ENCODE peak calls at places on chromosomes 4 and X, in four cellular contexts. One of them, this sample, is unnamed.
A peak's percentile ranks its signal among the peaks of the same experiment; 100 is the strongest.

GRCh38 chr4:578451-579443 is 2.7 kb upstream of the TMEM271 start:
- DNase-seq in ACHN: no peak
- DNase-seq in coronary artery: no peak
- DNase-seq in NCI-H1092: no peak
- DNase-seq in this sample: no peak

GRCh38 chr4:113445286-113445685 is 316.3 kb downstream of the CAMK2D start:
- DNase-seq in ACHN: no peak
- DNase-seq in coronary artery: peak; percentile 83
- DNase-seq in NCI-H1092: no peak
- DNase-seq in this sample: peak; percentile 90

GRCh38 chr4:44738615-44739014 is 12.3 kb upstream of the GNPDA2 start:
- DNase-seq in ACHN: no peak
- DNase-seq in coronary artery: no peak
- DNase-seq in NCI-H1092: no peak
- DNase-seq in this sample: peak; percentile 15

GRCh38 chrX:20521245-20521644 is 254.5 kb upstream of the RPS6KA3 start:
- DNase-seq in ACHN: peak; percentile 3
- DNase-seq in coronary artery: no peak
- DNase-seq in NCI-H1092: no peak
- DNase-seq in this sample: peak; percentile 44

GRCh38 chrX:82070948-82071347 is 869.0 kb downstream of the SH3BGRL start:
- DNase-seq in ACHN: no peak
- DNase-seq in coronary artery: no peak
- DNase-seq in NCI-H1092: no peak
- DNase-seq in this sample: no peak

GRCh38 chr4:109302366-109303140 is at the start of gene COL25A1:
- DNase-seq in ACHN: peak; percentile 25
- DNase-seq in coronary artery: no peak
- DNase-seq in NCI-H1092: no peak
- DNase-seq in this sample: no peak

GRCh38 chrX:96700625-96701024 is 16.0 kb downstream of the DIAPH2 start:
- DNase-seq in ACHN: no peak
- DNase-seq in coronary artery: no peak
- DNase-seq in NCI-H1092: no peak
- DNase-seq in this sample: no peak

GRCh38 chr4:6005175-6005574 is 13.1 kb downstream of the C4orf50 start:
- DNase-seq in ACHN: no peak
- DNase-seq in coronary artery: no peak
- DNase-seq in NCI-H1092: no peak
- DNase-seq in this sample: no peak

GRCh38 chrX:40809210-40809609 is 73.9 kb upstream of the MED14 start:
- DNase-seq in ACHN: peak; percentile 2
- DNase-seq in coronary artery: no peak
- DNase-seq in NCI-H1092: no peak
- DNase-seq in this sample: peak; percentile 2

GRCh38 chr4:153142700-153143438 is 61.4 kb upstream of the TRIM2 start:
- DNase-seq in ACHN: peak; percentile 71
- DNase-seq in coronary artery: peak; percentile 75
- DNase-seq in NCI-H1092: peak; percentile 90
- DNase-seq in this sample: peak; percentile 75

GRCh38 chr4:86847576-86847975 is 1.6 kb downstream of the SLC10A6 start:
- DNase-seq in ACHN: no peak
- DNase-seq in coronary artery: no peak
- DNase-seq in NCI-H1092: no peak
- DNase-seq in this sample: no peak

GRCh38 chr4:115325836-115326235 is 212.4 kb upstream of the NDST4 start:
- DNase-seq in ACHN: peak; percentile 47
- DNase-seq in coronary artery: no peak
- DNase-seq in NCI-H1092: no peak
- DNase-seq in this sample: no peak

GRCh38 chr4:105588252-105588651 is 35.8 kb downstream of the ARHGEF38 start:
- DNase-seq in ACHN: no peak
- DNase-seq in coronary artery: no peak
- DNase-seq in NCI-H1092: no peak
- DNase-seq in this sample: no peak

GRCh38 chr4:7658297-7659204 is 223.8 kb upstream of the PSAPL1 start:
- DNase-seq in ACHN: no peak
- DNase-seq in coronary artery: no peak
- DNase-seq in NCI-H1092: peak; percentile 26
- DNase-seq in this sample: peak; percentile 55

GRCh38 chrX:110180176-110180927 is 137.5 kb downstream of the AMMECR1 start:
- DNase-seq in ACHN: peak; percentile 40
- DNase-seq in coronary artery: no peak
- DNase-seq in NCI-H1092: no peak
- DNase-seq in this sample: peak; percentile 57

GRCh38 chr4:990746-991367 is 2.3 kb downstream of the SLC26A1 start:
- DNase-seq in ACHN: no peak
- DNase-seq in coronary artery: no peak
- DNase-seq in NCI-H1092: no peak
- DNase-seq in this sample: no peak

GRCh38 chr4:74418063-74418670 is 26.8 kb upstream of the AREG start:
- DNase-seq in ACHN: peak; percentile 44
- DNase-seq in coronary artery: no peak
- DNase-seq in NCI-H1092: no peak
- DNase-seq in this sample: peak; percentile 80

GRCh38 chr4:112848931-112849330 is 200.5 kb upstream of the ANK2 start:
- DNase-seq in ACHN: no peak
- DNase-seq in coronary artery: no peak
- DNase-seq in NCI-H1092: no peak
- DNase-seq in this sample: no peak

GRCh38 chr4:138749303-138749702 is 266.3 kb upstream of the NOCT start:
- DNase-seq in ACHN: no peak
- DNase-seq in coronary artery: no peak
- DNase-seq in NCI-H1092: no peak
- DNase-seq in this sample: peak; percentile 17

GRCh38 chr4:173025131-173025530 is 143.5 kb upstream of the GALNT7 start:
- DNase-seq in ACHN: peak; percentile 77
- DNase-seq in coronary artery: no peak
- DNase-seq in NCI-H1092: peak; percentile 79
- DNase-seq in this sample: peak; percentile 73

GRCh38 chr4:124807421-124807820 is 94.9 kb upstream of the ANKRD50 start:
- DNase-seq in ACHN: no peak
- DNase-seq in coronary artery: no peak
- DNase-seq in NCI-H1092: no peak
- DNase-seq in this sample: no peak

GRCh38 chrX:39418936-39419659 is 617.8 kb downstream of the MID1IP1 start:
- DNase-seq in ACHN: no peak
- DNase-seq in coronary artery: no peak
- DNase-seq in NCI-H1092: peak; percentile 48
- DNase-seq in this sample: no peak

GRCh38 chr4:112370466-112370865 is 73.3 kb downstream of the ALPK1 start:
- DNase-seq in ACHN: no peak
- DNase-seq in coronary artery: no peak
- DNase-seq in NCI-H1092: no peak
- DNase-seq in this sample: peak; percentile 2

GRCh38 chrX:48957477-48957826 is at the start of gene OTUD5:
- DNase-seq in ACHN: peak; percentile 52
- DNase-seq in coronary artery: no peak
- DNase-seq in NCI-H1092: peak; percentile 66
- DNase-seq in this sample: no peak

GRCh38 chr4:55386073-55386472 is 9.7 kb upstream of the TMEM165 start:
- DNase-seq in ACHN: peak; percentile 25
- DNase-seq in coronary artery: no peak
- DNase-seq in NCI-H1092: no peak
- DNase-seq in this sample: no peak

GRCh38 chrX:44675364-44676024 is 132.8 kb upstream of the FUNDC1 start:
- DNase-seq in ACHN: peak; percentile 26
- DNase-seq in coronary artery: no peak
- DNase-seq in NCI-H1092: peak; percentile 78
- DNase-seq in this sample: peak; percentile 59

GRCh38 chrX:34893741-34894140 is 48.9 kb upstream of the FAM47B start:
- DNase-seq in ACHN: no peak
- DNase-seq in coronary artery: no peak
- DNase-seq in NCI-H1092: no peak
- DNase-seq in this sample: no peak

GRCh38 chr4:100098681-100099080 is 91.6 kb downstream of the DDIT4L start:
- DNase-seq in ACHN: no peak
- DNase-seq in coronary artery: no peak
- DNase-seq in NCI-H1092: no peak
- DNase-seq in this sample: no peak

GRCh38 chr4:68278045-68278444 is 32.6 kb upstream of the TMPRSS11B start:
- DNase-seq in ACHN: no peak
- DNase-seq in coronary artery: no peak
- DNase-seq in NCI-H1092: no peak
- DNase-seq in this sample: no peak

GRCh38 chr4:159002950-159003349 is 99.9 kb upstream of the RAPGEF2 start:
- DNase-seq in ACHN: no peak
- DNase-seq in coronary artery: no peak
- DNase-seq in NCI-H1092: no peak
- DNase-seq in this sample: no peak

GRCh38 chr4:112589207-112589606 is 47.5 kb downstream of the ZGRF1 start:
- DNase-seq in ACHN: peak; percentile 16
- DNase-seq in coronary artery: no peak
- DNase-seq in NCI-H1092: no peak
- DNase-seq in this sample: peak; percentile 1

GRCh38 chr4:68466751-68467150 is 19.5 kb downstream of the TMPRSS11E start:
- DNase-seq in ACHN: peak; percentile 2
- DNase-seq in coronary artery: no peak
- DNase-seq in NCI-H1092: no peak
- DNase-seq in this sample: no peak

GRCh38 chr4:184398741-184399504 is 75.4 kb downstream of the IRF2 start:
- DNase-seq in ACHN: no peak
- DNase-seq in coronary artery: peak; percentile 63
- DNase-seq in NCI-H1092: no peak
- DNase-seq in this sample: no peak

GRCh38 chrX:104137496-104137895 is 19.3 kb downstream of the SLC25A53 start:
- DNase-seq in ACHN: peak; percentile 6
- DNase-seq in coronary artery: no peak
- DNase-seq in NCI-H1092: no peak
- DNase-seq in this sample: no peak